ENCODE peak calls at places on chromosomes 16 and 17, in five cellular contexts. S is NCI-H345, X is HEK293T, C is BE2C, Y is kidney glomerular epithelial cell. V is an unnamed sample.

GRCh38 chr17:81018044-81018802 is 16.7 kb upstream of the BAIAP2 start:
- DNase-seq in S (no peak), X (no peak), C (no peak), Y (peak), V (no peak)

GRCh38 chr17:79027274-79027924 is 3.4 kb downstream of the C1QTNF1 start:
- DNase-seq in S (no peak), X (no peak), C (peak), Y (no peak), V (no peak)

GRCh38 chr17:27072885-27073284 is 221.0 kb upstream of the WSB1 start:
- DNase-seq in S (no peak), X (no peak), C (no peak), Y (no peak), V (no peak)

GRCh38 chr16:1902547-1903219 is 15.5 kb downstream of the HS3ST6 start:
- DNase-seq in S (no peak), X (no peak), C (peak), Y (no peak), V (no peak)

GRCh38 chr16:68715471-68715870 is 21.6 kb upstream of the CDH1 start:
- DNase-seq in S (no peak), X (no peak), C (no peak), Y (peak), V (no peak)

GRCh38 chr17:1605681-1606351 is 22.8 kb downstream of the SLC43A2 start:
- DNase-seq in S (no peak), X (no peak), C (no peak), Y (no peak), V (no peak)

GRCh38 chr17:42274273-42274542 is 2.0 kb downstream of the STAT5B start:
- DNase-seq in S (no peak), X (no peak), C (no peak), Y (no peak), V (no peak)

GRCh38 chr17:66542183-66542966 is 240.0 kb downstream of the PRKCA start:
- DNase-seq in S (no peak), X (no peak), C (no peak), Y (peak), V (no peak)

GRCh38 chr16:80167657-80168056 is 373.1 kb upstream of the DYNLRB2 start:
- DNase-seq in S (peak), X (no peak), C (no peak), Y (peak), V (no peak)

GRCh38 chr16:65010136-65010535 is 111.7 kb downstream of the CDH11 start:
- DNase-seq in S (no peak), X (no peak), C (no peak), Y (no peak), V (no peak)

GRCh38 chr17:27628376-27628775 is 2.6 kb upstream of the LGALS9 start:
- DNase-seq in S (no peak), X (no peak), C (no peak), Y (no peak), V (no peak)

GRCh38 chr16:24635900-24636610 is 93.4 kb upstream of the TNRC6A start:
- DNase-seq in S (peak), X (no peak), C (peak), Y (peak), V (no peak)

GRCh38 chr17:61456688-61457225 is 4.5 kb downstream of the TBX4 start:
- DNase-seq in S (no peak), X (no peak), C (no peak), Y (no peak), V (no peak)

GRCh38 chr17:62617894-62618472 is 9.5 kb upstream of the MRC2 start:
- DNase-seq in S (no peak), X (no peak), C (no peak), Y (no peak), V (no peak)

GRCh38 chr17:80504671-80505413 is 28.4 kb upstream of the NPTX1 start:
- DNase-seq in S (no peak), X (no peak), C (no peak), Y (peak), V (peak)

GRCh38 chr17:9363440-9364350 is 211.9 kb downstream of the STX8 start:
- DNase-seq in S (no peak), X (no peak), C (no peak), Y (no peak), V (no peak)

GRCh38 chr16:51553910-51554309 is 402.8 kb upstream of the SALL1 start:
- DNase-seq in S (no peak), X (no peak), C (no peak), Y (no peak), V (no peak)

GRCh38 chr16:61948414-61948813 is 87.8 kb downstream of the CDH8 start:
- DNase-seq in S (no peak), X (no peak), C (no peak), Y (no peak), V (no peak)

GRCh38 chr16:89656435-89657121 is 930 bp downstream of the CHMP1A start:
- DNase-seq in S (no peak), X (no peak), C (no peak), Y (no peak), V (no peak)

GRCh38 chr16:72195609-72196008 is 23.7 kb upstream of the PMFBP1 start:
- DNase-seq in S (peak), X (peak), C (peak), Y (no peak), V (peak)

GRCh38 chr16:47473794-47474193 is 12.7 kb downstream of the PHKB start:
- DNase-seq in S (no peak), X (no peak), C (no peak), Y (no peak), V (no peak)

GRCh38 chr16:28935924-28936783 is 4.4 kb downstream of the CD19 start:
- DNase-seq in S (peak), X (peak), C (peak), Y (no peak), V (peak)

GRCh38 chr16:23587726-23588125 is 8.4 kb downstream of the NDUFAB1 start:
- DNase-seq in S (no peak), X (no peak), C (no peak), Y (no peak), V (no peak)

GRCh38 chr16:69276143-69277115 is 34.7 kb upstream of the VPS4A start:
- DNase-seq in S (no peak), X (no peak), C (peak), Y (no peak), V (no peak)

GRCh38 chr16:16101585-16101984 is 121.7 kb downstream of the ABCC6 start:
- DNase-seq in S (no peak), X (no peak), C (no peak), Y (no peak), V (no peak)

GRCh38 chr17:41463746-41464145 is 3.4 kb downstream of the KRT32 start:
- DNase-seq in S (no peak), X (no peak), C (no peak), Y (no peak), V (no peak)

GRCh38 chr17:43771463-43771862 is 7.3 kb downstream of the DUSP3 start:
- DNase-seq in S (no peak), X (no peak), C (no peak), Y (no peak), V (no peak)

GRCh38 chr17:15023589-15023988 is 241.5 kb downstream of the PMP22 start:
- DNase-seq in S (no peak), X (no peak), C (no peak), Y (no peak), V (no peak)

GRCh38 chr16:1082952-1083675 is 10.6 kb downstream of the SSTR5 start:
- DNase-seq in S (no peak), X (no peak), C (no peak), Y (no peak), V (peak)

GRCh38 chr17:2940352-2940751 is 123.1 kb downstream of the OR1D5 start:
- DNase-seq in S (no peak), X (no peak), C (no peak), Y (no peak), V (no peak)

GRCh38 chr17:7959503-7960253 is 27.7 kb downstream of the CNTROB start:
- DNase-seq in S (no peak), X (no peak), C (no peak), Y (no peak), V (no peak)

GRCh38 chr16:69131167-69131748 is 1.1 kb downstream of the CHTF8 start:
- DNase-seq in S (peak), X (peak), C (peak), Y (no peak), V (no peak)

GRCh38 chr17:72273301-72274056 is 152.7 kb downstream of the SOX9 start:
- DNase-seq in S (no peak), X (no peak), C (no peak), Y (no peak), V (no peak)

GRCh38 chr17:40283662-40284061 is 4.0 kb upstream of the CDC6 start:
- DNase-seq in S (no peak), X (no peak), C (no peak), Y (peak), V (no peak)

GRCh38 chr17:12737740-12738469 is 51.4 kb upstream of the ARHGAP44 start:
- DNase-seq in S (no peak), X (no peak), C (no peak), Y (no peak), V (no peak)

GRCh38 chr17:31580331-31581021 is 189.0 kb downstream of the RAB11FIP4 start:
- DNase-seq in S (no peak), X (no peak), C (no peak), Y (no peak), V (no peak)

GRCh38 chr16:64416232-64417010 is 705.4 kb downstream of the CDH11 start:
- DNase-seq in S (no peak), X (no peak), C (no peak), Y (peak), V (no peak)

GRCh38 chr17:4945176-4945943 is 3.0 kb downstream of the PFN1 start:
- DNase-seq in S (no peak), X (no peak), C (peak), Y (peak), V (no peak)

V was measured in glutamatergic neuron.